ENCODE peak calls at places on chromosomes 13 and 19, in seven cellular contexts. E is skeletal muscle cell, W is ovary, C is lower lobe of right lung, D is AG09309, B is SK-N-SH, I is esophagus muscularis mucosa. K is an unnamed sample.

GRCh38 chr19:28051047-28051446 is 1161.9 kb downstream of the UQCRFS1 start:
- DNase-seq in E (no peak), W (no peak), C (no peak), D (no peak), B (no peak), I (peak; percentile 45), K (no peak)

GRCh38 chr13:80338781-80339577 is 1.9 kb downstream of the SPRY2 start:
- DNase-seq in E (peak; percentile 73), W (peak; percentile 67), C (peak; percentile 86), D (peak; percentile 67), B (peak; percentile 77), I (peak; percentile 93), K (no peak)

GRCh38 chr19:33580026-33580644 is 41.6 kb upstream of the CHST8 start:
- DNase-seq in E (no peak), W (no peak), C (no peak), D (no peak), B (no peak), I (no peak), K (no peak)

GRCh38 chr19:4066176-4066606 is 508 bp downstream of the ZBTB7A start:
- DNase-seq in E (no peak), W (peak; percentile 86), C (no peak), D (no peak), B (no peak), I (no peak), K (no peak)

GRCh38 chr19:7582446-7582845 is 13.2 kb upstream of the CAMSAP3 start:
- DNase-seq in E (no peak), W (no peak), C (no peak), D (no peak), B (no peak), I (no peak), K (no peak)

GRCh38 chr19:52665529-52665928 is 27.4 kb upstream of the ZNF83 start:
- DNase-seq in E (no peak), W (no peak), C (no peak), D (no peak), B (no peak), I (no peak), K (no peak)

GRCh38 chr13:107883561-107884175 is 331.7 kb downstream of the LIG4 start:
- DNase-seq in E (peak; percentile 37), W (no peak), C (no peak), D (peak; percentile 40), B (no peak), I (no peak), K (no peak)

GRCh38 chr19:56566904-56567273 is 379 bp upstream of the ZNF470 start:
- DNase-seq in E (no peak), W (no peak), C (peak; percentile 68), D (no peak), B (peak; percentile 68), I (no peak), K (no peak)

GRCh38 chr13:108897955-108898354 is 268.5 kb downstream of the MYO16 start:
- DNase-seq in E (no peak), W (no peak), C (no peak), D (no peak), B (no peak), I (no peak), K (no peak)

GRCh38 chr13:77985866-77986636 is 67.4 kb upstream of the EDNRB start:
- DNase-seq in E (no peak), W (no peak), C (no peak), D (no peak), B (no peak), I (no peak), K (no peak)

GRCh38 chr13:98315466-98315865 is 138.4 kb upstream of the RNF113B start:
- DNase-seq in E (peak; percentile 27), W (no peak), C (no peak), D (no peak), B (no peak), I (no peak), K (no peak)

GRCh38 chr19:50167314-50167721 is 4.2 kb upstream of the IZUMO2 start:
- DNase-seq in E (no peak), W (no peak), C (no peak), D (no peak), B (no peak), I (no peak), K (no peak)

GRCh38 chr19:43763473-43763939 is 8.7 kb upstream of the SMG9 start:
- DNase-seq in E (no peak), W (no peak), C (no peak), D (no peak), B (no peak), I (no peak), K (no peak)

GRCh38 chr13:111384441-111385181 is 64.2 kb downstream of the TEX29 start:
- DNase-seq in E (no peak), W (no peak), C (no peak), D (no peak), B (no peak), I (no peak), K (no peak)

GRCh38 chr19:10760268-10760944 is 42.5 kb downstream of the DNM2 start:
- DNase-seq in E (no peak), W (no peak), C (no peak), D (no peak), B (no peak), I (no peak), K (no peak)

GRCh38 chr13:23087884-23088283 is 92.9 kb upstream of the SGCG start:
- DNase-seq in E (no peak), W (no peak), C (no peak), D (no peak), B (peak; percentile 34), I (no peak), K (no peak)

GRCh38 chr13:83215627-83216026 is 666.6 kb downstream of the SLITRK1 start:
- DNase-seq in E (peak; percentile 45), W (no peak), C (no peak), D (peak; percentile 48), B (no peak), I (no peak), K (no peak)

GRCh38 chr19:32346901-32347300 is 1.5 kb downstream of the ZNF507 start:
- DNase-seq in E (no peak), W (no peak), C (no peak), D (no peak), B (no peak), I (no peak), K (no peak)

GRCh38 chr19:2270157-2270571 is 11.8 kb downstream of the PEAK3 start:
- DNase-seq in E (no peak), W (peak; percentile 72), C (peak; percentile 77), D (no peak), B (no peak), I (no peak), K (no peak)

GRCh38 chr19:17950310-17951150 is 16.4 kb upstream of the KCNN1 start:
- DNase-seq in E (no peak), W (no peak), C (no peak), D (no peak), B (no peak), I (no peak), K (no peak)

GRCh38 chr13:47211106-47211505 is 314.3 kb upstream of the HTR2A start:
- DNase-seq in E (no peak), W (no peak), C (no peak), D (no peak), B (no peak), I (no peak), K (no peak)

GRCh38 chr19:806815-807421 is 9.7 kb downstream of the PTBP1 start:
- DNase-seq in E (no peak), W (peak; percentile 22), C (no peak), D (no peak), B (peak; percentile 44), I (no peak), K (no peak)

GRCh38 chr19:53157601-53158000 is 1.3 kb downstream of the ZNF347 start:
- DNase-seq in E (no peak), W (no peak), C (no peak), D (no peak), B (peak; percentile 20), I (no peak), K (no peak)

GRCh38 chr13:101627556-101627943 is 175.1 kb downstream of the ITGBL1 start:
- DNase-seq in E (no peak), W (no peak), C (no peak), D (no peak), B (no peak), I (no peak), K (no peak)
- H3K4me3 ChIP-seq in E (no peak overlapping the region), W (peak overlapping the region; percentile 16), C (peak overlapping the region; percentile 35), D (peak overlapping the region; percentile 27), B (no peak overlapping the region), I (peak overlapping the region; percentile 25), K (peak overlapping the region; percentile 28)

GRCh38 chr13:49786609-49787008 is 5.9 kb downstream of the KPNA3 start:
- DNase-seq in E (no peak), W (no peak), C (no peak), D (no peak), B (no peak), I (no peak), K (no peak)

GRCh38 chr13:49792550-49793324 is at the start of gene KPNA3:
- DNase-seq in E (peak; percentile 94), W (peak; percentile 95), C (peak; percentile 98), D (peak; percentile 84), B (peak; percentile 97), I (peak; percentile 98), K (peak; percentile 97)

GRCh38 chr13:49791214-49791752 is 1.2 kb downstream of the KPNA3 start:
- DNase-seq in E (no peak), W (no peak), C (no peak), D (no peak), B (peak; percentile 26), I (no peak), K (no peak)

GRCh38 chr13:49791753-49792549 is 531 bp downstream of the KPNA3 start:
- DNase-seq in E (no peak), W (peak; percentile 61), C (peak; percentile 71), D (no peak), B (no peak), I (no peak), K (no peak)

DNA sequence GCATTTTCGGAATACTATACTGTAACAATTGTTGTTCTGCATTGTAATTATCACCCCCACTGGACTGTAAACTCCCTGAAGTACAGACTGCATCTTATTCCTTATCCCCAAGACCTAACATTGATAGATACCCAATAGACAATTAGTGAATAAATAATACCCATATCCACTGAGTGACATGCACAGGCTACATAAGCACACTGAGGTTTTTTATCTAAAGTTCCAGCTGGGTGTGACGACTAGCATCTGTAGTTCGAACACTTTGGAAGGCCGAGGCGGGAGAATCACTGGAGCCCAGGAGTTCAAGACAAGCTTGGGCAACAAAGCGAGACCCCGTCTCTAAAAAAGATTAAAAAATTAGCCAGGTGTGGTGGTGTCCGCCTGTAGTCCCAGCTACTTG is 2.5 kb downstream of the KPNA3 start:
- DNase-seq in E (no peak), W (no peak), C (no peak), D (no peak), B (no peak), I (no peak), K (no peak)
- H3K4me3 ChIP-seq in E (no peak overlapping the region), W (no peak overlapping the region), C (no peak overlapping the region), D (no peak overlapping the region), B (no peak overlapping the region), I (no peak overlapping the region), K (no peak overlapping the region)

DNA sequence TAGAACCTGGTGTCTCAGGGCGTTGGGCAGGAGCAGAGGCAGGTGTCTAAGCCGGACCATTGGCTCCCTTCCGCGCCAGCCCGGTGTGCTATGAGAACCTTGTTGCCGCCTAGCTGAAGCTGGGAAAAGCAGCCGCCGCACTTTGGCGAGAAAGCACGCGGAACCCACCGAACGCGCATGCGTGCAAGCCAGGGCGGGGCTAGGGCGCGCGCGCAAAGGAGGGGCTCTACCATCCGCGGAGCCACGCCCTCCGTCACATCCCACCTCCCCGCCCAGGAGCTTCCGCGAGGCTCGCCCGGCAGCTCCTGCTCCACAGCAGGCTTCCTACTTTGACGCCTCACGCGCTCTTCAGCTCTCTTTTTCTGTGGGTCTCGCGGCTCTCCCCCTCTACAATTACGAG is 51.3 kb downstream of the WDR87 start:
- DNase-seq in E (no peak), W (no peak), C (peak; percentile 48), D (no peak), B (peak; percentile 95), I (no peak), K (no peak)
- H3K4me3 ChIP-seq in E (peak overlapping the region; percentile 20), W (no peak overlapping the region), C (no peak overlapping the region), D (no peak overlapping the region), B (peak overlapping the region; percentile 35), I (no peak overlapping the region), K (no peak overlapping the region)

GRCh38 chr19:36111200-36111539 is 227 bp downstream of the OVOL3 start:
- DNase-seq in E (no peak), W (no peak), C (no peak), D (no peak), B (no peak), I (no peak), K (no peak)
- H3K4me3 ChIP-seq in E (no peak overlapping the region), W (no peak overlapping the region), C (no peak overlapping the region), D (no peak overlapping the region), B (no peak overlapping the region), I (no peak overlapping the region), K (no peak overlapping the region)

K was measured in vagina.